ENCODE peak calls at places on chromosome 17, in six cellular contexts. G is heart left ventricle; K is CD8-positive, alpha-beta T cell; Q is stomach; W is bronchial epithelial cell; V is sigmoid colon. O is an unnamed sample.

GRCh38 chr17:75601057-75601987 is 13.7 kb downstream of the MYO15B start:
- DNase-seq in G (no peak), V (peak; percentile 64), Q (peak; percentile 74), K (peak; percentile 47), W (peak; percentile 29), O (no peak)

GRCh38 chr17:74172700-74173099 is 30.8 kb upstream of the RPL38 start:
- DNase-seq in K (no peak), W (no peak), G (no peak), Q (no peak), V (no peak), O (no peak)

GRCh38 chr17:74968361-74968780 is 4.2 kb downstream of the HID1 start:
- DNase-seq in W (peak; percentile 41), G (no peak), Q (peak; percentile 88), V (no peak), K (no peak), O (no peak)

GRCh38 chr17:8887834-8888703 is 20.6 kb upstream of the PIK3R6 start:
- DNase-seq in Q (no peak), G (peak; percentile 62), W (no peak), V (no peak), K (no peak), O (peak; percentile 17)

GRCh38 chr17:1294157-1294717 is 14.8 kb downstream of the TRARG1 start:
- DNase-seq in V (no peak), Q (peak; percentile 38), K (peak; percentile 79), W (no peak), G (no peak), O (no peak)

GRCh38 chr17:76560036-76560876 is 20.4 kb downstream of the PRCD start:
- DNase-seq in W (no peak), Q (no peak), V (no peak), G (no peak), K (no peak), O (no peak)

GRCh38 chr17:1764274-1764673 is 2.4 kb downstream of the SERPINF1 start:
- DNase-seq in W (peak; percentile 82), G (peak; percentile 88), Q (peak; percentile 66), K (peak; percentile 65), V (peak; percentile 93), O (peak; percentile 80)

GRCh38 chr17:41284043-41284442 is 8.5 kb downstream of the KRTAP9-7 start:
- DNase-seq in W (no peak), K (no peak), Q (no peak), V (no peak), G (no peak), O (peak; percentile 83)

GRCh38 chr17:77619851-77620250 is 338.7 kb upstream of the TNRC6C start:
- DNase-seq in V (peak; percentile 7), W (peak; percentile 66), G (no peak), Q (no peak), K (no peak), O (no peak)

GRCh38 chr17:69762766-69763165 is 312.3 kb upstream of the KCNJ16 start:
- DNase-seq in K (no peak), Q (no peak), W (no peak), V (no peak), G (no peak), O (no peak)

GRCh38 chr17:52140601-52141000 is 17.9 kb downstream of the CA10 start:
- DNase-seq in G (no peak), W (no peak), K (no peak), V (no peak), Q (no peak), O (no peak)

GRCh38 chr17:65855245-65855644 is 293.8 kb upstream of the AXIN2 start:
- DNase-seq in V (no peak), G (no peak), Q (no peak), K (no peak), W (peak; percentile 98), O (no peak)

GRCh38 chr17:1783271-1783670 is 21.4 kb downstream of the SERPINF1 start:
- DNase-seq in G (peak; percentile 57), V (no peak), K (no peak), Q (no peak), W (peak; percentile 48), O (no peak)

DNA sequence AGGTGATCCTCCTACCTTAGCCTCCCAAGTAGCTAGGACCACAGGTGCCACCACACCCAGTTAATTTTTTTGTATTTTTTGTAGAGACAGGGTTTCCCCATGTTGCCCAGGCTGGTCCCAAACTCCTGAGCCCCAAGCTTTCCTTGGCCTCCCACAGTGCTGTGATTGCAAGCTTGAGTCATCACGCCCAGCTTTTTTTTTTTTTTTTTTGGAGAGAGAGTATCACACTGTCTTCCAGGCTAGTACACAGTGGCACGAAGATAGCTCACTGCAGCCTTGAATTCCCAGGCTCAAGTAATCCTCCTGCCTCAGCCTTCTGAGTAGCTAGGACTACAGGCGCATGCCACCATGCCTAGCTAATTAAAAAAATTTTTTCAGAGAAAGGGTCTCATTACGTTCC is 27.2 kb downstream of the HEATR9 start:
- DNase-seq in K (no peak), W (no peak), G (no peak), V (no peak), Q (no peak), O (no peak)
- H3K4me3 ChIP-seq in K (no peak overlapping the region), W (no peak overlapping the region), G (no peak overlapping the region), V (no peak overlapping the region), Q (no peak overlapping the region), O (no peak overlapping the region)

GRCh38 chr17:4998666-4999428 is 1.1 kb downstream of the KIF1C start:
- DNase-seq in K (no peak), V (no peak), W (no peak), Q (peak; percentile 53), G (peak; percentile 50), O (no peak)
- H3K4me3 ChIP-seq in K (peak overlapping the region; percentile 50), V (peak overlapping the region; percentile 96), W (peak overlapping the region; percentile 97), Q (peak overlapping the region; percentile 99), G (peak overlapping the region; percentile 98), O (peak overlapping the region; percentile 94)

GRCh38 chr17:64498308-64499203 is 1.7 kb upstream of the POLG2 start:
- DNase-seq in V (no peak), K (no peak), W (no peak), Q (no peak), G (no peak), O (no peak)
- H3K4me3 ChIP-seq in V (no peak overlapping the region), K (no peak overlapping the region), W (no peak overlapping the region), Q (peak overlapping the region; percentile 90), G (no peak overlapping the region), O (no peak overlapping the region)

GRCh38 chr17:78923660-78924453 is 1.3 kb downstream of the TIMP2 start:
- DNase-seq in Q (peak; percentile 92), K (peak; percentile 42), W (peak; percentile 57), V (peak; percentile 82), G (no peak), O (no peak)
- H3K4me3 ChIP-seq in Q (peak overlapping the region; percentile 86), K (peak overlapping the region; percentile 55), W (peak overlapping the region; percentile 11), V (peak overlapping the region; percentile 60), G (peak overlapping the region; percentile 70), O (peak overlapping the region; percentile 85)

GRCh38 chr17:57671546-57672204 is 73.4 kb downstream of the CCDC182 start:
- DNase-seq in K (peak; percentile 54), W (no peak), G (peak; percentile 87), V (peak; percentile 89), Q (peak; percentile 74), O (no peak)

GRCh38 chr17:57672971-57673370 is 72.1 kb downstream of the CCDC182 start:
- DNase-seq in G (no peak), V (no peak), K (no peak), W (no peak), Q (no peak), O (no peak)

GRCh38 chr17:57672205-57672632 is 72.9 kb downstream of the CCDC182 start:
- DNase-seq in K (peak; percentile 15), Q (no peak), G (no peak), W (peak; percentile 76), V (no peak), O (no peak)

GRCh38 chr17:57669671-57670529 is 75.2 kb downstream of the CCDC182 start:
- DNase-seq in G (no peak), W (no peak), K (no peak), V (peak; percentile 19), Q (no peak), O (no peak)

DNA sequence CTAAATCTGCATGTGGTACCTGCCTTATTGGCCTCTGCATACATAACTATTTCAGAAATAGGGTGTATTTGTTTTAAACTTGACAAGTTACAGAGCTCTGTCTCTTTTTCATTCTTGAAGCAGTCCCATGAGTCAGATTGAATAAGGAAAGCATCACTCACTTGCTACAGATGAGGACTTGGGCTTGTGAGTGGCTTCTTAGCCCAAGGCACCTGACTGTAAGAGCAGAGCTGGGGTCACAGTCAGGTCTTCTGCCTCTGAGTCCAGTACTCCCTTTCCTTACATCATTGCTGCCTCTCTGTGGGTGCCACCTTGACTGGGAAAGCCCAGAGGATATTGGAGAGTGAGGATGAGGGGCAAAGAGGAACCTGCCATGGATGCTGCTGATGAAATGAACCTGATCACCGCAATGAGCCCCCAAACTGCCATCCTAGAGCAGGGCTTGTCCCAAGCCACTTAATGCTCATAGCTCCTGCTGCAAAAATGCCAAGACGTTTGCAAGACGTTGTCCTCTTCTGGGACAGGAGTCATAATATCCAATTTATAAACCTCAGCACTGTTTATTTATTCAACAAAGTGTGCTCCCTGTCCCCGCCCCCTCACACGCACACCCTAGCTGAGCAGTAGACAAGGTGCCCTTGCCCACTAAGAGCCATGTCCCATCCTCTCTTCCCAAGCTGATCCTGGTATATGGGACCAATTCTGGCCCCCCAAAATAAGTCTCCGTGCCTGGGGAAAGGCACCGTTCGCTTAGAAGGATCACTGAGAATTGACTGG is 74.1 kb downstream of the CCDC182 start:
- DNase-seq in Q (no peak), W (no peak), V (no peak), K (no peak), G (no peak), O (no peak)
- H3K4me3 ChIP-seq in Q (no peak overlapping the region), W (no peak overlapping the region), V (no peak overlapping the region), K (no peak overlapping the region), G (no peak overlapping the region), O (no peak overlapping the region)

DNA sequence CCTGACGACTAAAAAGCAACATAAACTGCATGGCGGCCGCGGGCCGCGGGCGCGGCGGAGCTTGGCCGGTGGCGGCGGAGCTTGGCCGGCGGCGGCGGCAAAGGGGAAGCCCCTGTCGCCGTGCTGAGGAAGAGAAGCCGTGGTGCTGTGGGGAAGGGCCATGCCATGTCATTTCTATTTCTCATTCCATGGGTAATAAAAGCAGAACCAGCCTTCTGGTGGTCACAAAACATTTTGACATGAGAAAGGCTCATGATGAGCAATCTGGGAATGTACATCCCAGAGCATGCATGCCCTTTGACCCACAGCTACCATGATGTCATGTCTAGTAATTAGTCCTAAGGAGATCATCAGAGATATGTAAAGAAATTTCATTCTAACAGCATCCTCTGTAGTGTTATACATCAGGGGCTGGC is 23.9 kb upstream of the HEATR6 start:
- DNase-seq in G (peak; percentile 45), W (peak; percentile 63), Q (no peak), K (peak; percentile 7), V (no peak), O (no peak)
- H3K4me3 ChIP-seq in G (peak overlapping the region; percentile 21), W (peak overlapping the region; percentile 18), Q (peak overlapping the region; percentile 26), K (no peak overlapping the region), V (no peak overlapping the region), O (no peak overlapping the region)

DNA sequence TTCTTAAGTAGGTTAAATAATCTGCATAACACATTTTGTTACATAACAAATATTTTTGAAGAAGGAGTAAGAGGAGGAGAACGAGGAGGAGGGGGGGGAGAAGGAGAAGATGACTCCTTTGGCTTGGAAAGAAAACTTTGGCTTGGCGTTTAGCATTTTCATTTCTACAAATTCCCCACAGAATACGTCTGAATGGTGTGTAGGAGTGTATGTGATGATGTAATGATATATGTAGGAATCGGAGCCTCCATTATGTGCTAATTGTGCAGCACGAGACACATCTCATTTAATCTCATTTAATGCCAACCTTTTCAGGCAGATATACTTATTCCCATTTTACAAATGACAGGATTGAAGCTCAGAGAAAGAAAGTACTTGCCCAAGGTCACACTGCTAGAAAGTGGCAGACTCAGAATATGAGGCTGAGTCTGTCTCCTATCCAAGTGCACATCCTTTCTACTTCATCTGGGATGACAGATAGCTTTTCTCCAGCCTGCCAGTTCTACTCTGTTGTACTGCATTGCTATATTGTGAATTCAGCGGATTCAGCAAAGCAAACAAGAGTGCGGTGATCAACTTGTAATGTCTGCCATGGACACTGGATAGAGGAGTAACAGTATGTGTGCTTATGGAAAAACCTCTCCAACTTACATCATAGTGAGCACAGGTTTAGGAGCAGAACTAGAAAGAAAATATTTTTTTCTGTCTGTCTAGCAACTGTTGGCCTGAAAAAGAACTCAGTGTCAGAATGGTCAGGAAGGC is 10.4 kb upstream of the SLC47A2 start:
- DNase-seq in V (no peak), Q (no peak), K (no peak), W (no peak), G (no peak), O (no peak)
- H3K4me3 ChIP-seq in V (no peak overlapping the region), Q (no peak overlapping the region), K (no peak overlapping the region), W (no peak overlapping the region), G (no peak overlapping the region), O (no peak overlapping the region)

O was measured in HFF-Myc.